ENCODE peak calls at places on chromosomes 3 and 15, in seven cellular contexts. L is stomach, H is prostate gland, F is transverse colon, Q is uterus, P is body of pancreas, G is esophagus squamous epithelium. N is an unnamed sample. For H3K4me1, the result is how much of the 10 kb centered on the place peaks cover.

GRCh38 chr3:127792664-127793292 is 29.5 kb downstream of the MGLL start:
- DNase-seq in P (peak), Q (peak), G (no peak), H (no peak), L (peak), F (peak), N (peak)

GRCh38 chr3:128372707-128373533 is 93.8 kb downstream of the DNAJB8 start:
- DNase-seq in L (no peak), F (no peak), H (no peak), Q (no peak), G (no peak), P (no peak), N (no peak)

GRCh38 chr3:56894912-56895431 is 93.2 kb upstream of the ARHGEF3 start:
- DNase-seq in Q (peak), P (no peak), H (no peak), G (no peak), F (no peak), L (no peak), N (no peak)

GRCh38 chr15:57060799-57061198 is 142.4 kb downstream of the TCF12 start:
- DNase-seq in L (no peak), P (no peak), G (no peak), Q (no peak), H (no peak), F (no peak), N (no peak)

GRCh38 chr15:71128939-71129562 is 13.8 kb downstream of the THSD4 start:
- DNase-seq in P (no peak), F (no peak), H (no peak), L (no peak), Q (no peak), G (no peak), N (no peak)

GRCh38 chr3:42935472-42935871 is 29.5 kb downstream of the ZNF662 start:
- DNase-seq in L (no peak), H (no peak), F (no peak), P (no peak), Q (no peak), G (no peak), N (no peak)

GRCh38 chr3:178671261-178672191 is 135.3 kb downstream of the KCNMB2 start:
- DNase-seq in G (no peak), L (no peak), Q (no peak), F (no peak), P (no peak), H (no peak), N (no peak)

GRCh38 chr15:43911235-43911661 is 84.4 kb downstream of the WDR76 start:
- DNase-seq in P (no peak), G (no peak), H (no peak), Q (no peak), F (no peak), L (no peak), N (no peak)

GRCh38 chr3:55327131-55327920 is 159.8 kb downstream of the WNT5A start:
- DNase-seq in L (no peak), G (no peak), Q (no peak), H (no peak), F (no peak), P (no peak), N (no peak)

GRCh38 chr3:61925721-61926120 is 364.4 kb downstream of the PTPRG start:
- DNase-seq in P (no peak), G (no peak), L (no peak), H (no peak), Q (no peak), F (no peak), N (no peak)

GRCh38 chr15:81049835-81050234 is 49.1 kb downstream of the TLNRD1 start:
- DNase-seq in F (no peak), H (no peak), L (no peak), G (no peak), P (no peak), Q (no peak), N (no peak)

GRCh38 chr3:67897686-67898336 is 243.4 kb upstream of the SUCLG2 start:
- DNase-seq in P (no peak), H (no peak), F (no peak), Q (no peak), G (no peak), L (no peak), N (no peak)

GRCh38 chr3:67896130-67896529 is 241.7 kb upstream of the SUCLG2 start:
- DNase-seq in G (no peak), Q (no peak), P (no peak), F (no peak), H (no peak), L (no peak), N (no peak)

GRCh38 chr3:67901681-67902080 is 247.3 kb upstream of the SUCLG2 start:
- DNase-seq in G (no peak), Q (no peak), P (no peak), H (no peak), L (no peak), F (no peak), N (no peak)

DNA sequence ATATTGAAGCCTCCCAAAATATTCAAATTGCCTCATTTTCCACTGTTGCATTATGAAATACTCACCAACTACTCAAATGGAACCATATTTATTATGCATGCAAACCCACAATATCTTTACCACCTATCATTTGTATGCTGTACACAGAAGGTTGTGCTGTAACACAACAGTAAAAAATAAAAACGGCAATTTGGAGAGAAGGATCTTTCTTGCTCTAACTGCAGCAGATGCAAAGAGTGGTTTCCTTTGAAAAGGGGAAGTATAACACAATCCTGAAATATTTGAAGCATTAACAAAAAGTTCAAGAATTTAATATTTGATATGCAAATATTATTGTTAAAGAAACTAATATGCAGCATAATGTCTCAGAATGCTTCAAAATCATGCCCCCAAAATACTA is 244.5 kb upstream of the SUCLG2 start:
- DNase-seq in Q (no peak), P (no peak), L (no peak), G (no peak), H (no peak), F (no peak), N (no peak)
- H3K4me1 ChIP-seq in Q (under half), P (under half), L (under half), G (under half), H (under half), F (under half), N (under half)

GRCh38 chr3:51974963-51975856 is at the start of gene ABHD14A:
- DNase-seq in G (no peak), F (peak), P (peak), H (peak), Q (peak), L (peak), N (peak)
- TF ChIP-seq POLR2A in G (no peak), F (peak), P (peak), H (peak), Q (peak), L (no peak), N (peak)

GRCh38 chr3:111080357-111080937 is 8.8 kb downstream of the NECTIN3 start:
- DNase-seq in H (no peak), L (no peak), P (no peak), Q (no peak), G (no peak), F (no peak), N (no peak)
- H3K4me1 ChIP-seq in H (under half), L (under half), P (under half), Q (under half), G (under half), F (under half), N (under half)

GRCh38 chr15:76235186-76235826 is 76.0 kb downstream of the ETFA start:
- DNase-seq in Q (no peak), G (no peak), F (no peak), L (no peak), H (no peak), P (no peak), N (no peak)

GRCh38 chr15:76234337-76234889 is 76.9 kb downstream of the ETFA start:
- DNase-seq in L (no peak), Q (no peak), P (no peak), F (no peak), H (no peak), G (no peak), N (no peak)

GRCh38 chr15:76239786-76240185 is 71.5 kb downstream of the ETFA start:
- DNase-seq in G (no peak), Q (no peak), H (no peak), L (no peak), P (no peak), F (no peak), N (no peak)

GRCh38 chr15:76236350-76236749 is 74.9 kb downstream of the ETFA start:
- DNase-seq in G (no peak), L (no peak), Q (no peak), P (no peak), F (no peak), H (no peak), N (no peak)
- TF ChIP-seq POLR2A in G (no peak), L (no peak), Q (no peak), P (no peak), F (no peak), H (no peak), N (no peak)

GRCh38 chr15:78881681-78882080 is 9.0 kb downstream of the MORF4L1 start:
- DNase-seq in H (no peak), P (no peak), Q (no peak), G (no peak), F (no peak), L (no peak), N (no peak)
- H3K4me1 ChIP-seq in H (under half), P (half or more), Q (under half), G (half or more), F (under half), L (half or more), N (half or more)

GRCh38 chr15:74787251-74788041 is 5.6 kb downstream of the CSK start:
- DNase-seq in G (peak), P (peak), F (peak), L (peak), Q (no peak), H (no peak), N (peak)

GRCh38 chr15:74786659-74787165 is 4.8 kb downstream of the CSK start:
- DNase-seq in P (no peak), L (no peak), G (no peak), H (no peak), F (no peak), Q (no peak), N (no peak)

GRCh38 chr15:74788716-74789151 is 6.9 kb downstream of the CSK start:
- DNase-seq in F (peak), P (no peak), H (no peak), Q (no peak), L (no peak), G (no peak), N (no peak)

GRCh38 chr15:74789171-74789627 is 7.3 kb downstream of the CSK start:
- DNase-seq in P (peak), L (peak), F (peak), G (no peak), H (no peak), Q (no peak), N (no peak)

GRCh38 chr15:74788042-74788715 is 6.3 kb downstream of the CSK start:
- DNase-seq in Q (no peak), F (no peak), G (no peak), P (no peak), L (no peak), H (no peak), N (no peak)
- TF ChIP-seq POLR2A in Q (no peak), F (peak), G (no peak), P (peak), L (no peak), H (no peak), N (no peak)

DNA sequence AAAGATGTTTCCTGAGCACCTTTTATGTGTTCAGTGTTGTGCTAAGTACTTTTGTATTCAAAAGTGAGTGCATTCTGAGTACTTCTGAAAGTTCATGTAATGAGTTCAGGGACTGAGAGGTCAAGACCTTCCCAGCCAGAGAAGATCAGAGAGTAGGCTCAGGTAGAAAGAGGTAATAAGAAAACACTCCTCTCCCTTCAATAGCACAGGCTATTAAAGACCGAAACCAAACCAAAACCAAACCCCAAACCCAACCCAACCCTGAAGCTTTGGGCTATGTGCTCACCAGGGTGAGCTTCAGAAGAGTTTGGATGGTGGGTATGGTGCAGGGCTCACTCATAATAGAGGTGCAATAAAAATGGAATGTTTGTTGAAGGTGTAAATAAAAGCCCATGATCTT is 76.7 kb upstream of the FAM3D start:
- DNase-seq in F (no peak), H (no peak), Q (no peak), G (no peak), P (no peak), L (no peak), N (no peak)
- H3K4me1 ChIP-seq in F (under half), H (under half), Q (under half), G (under half), P (under half), L (under half), N (under half)

GRCh38 chr3:149010504-149010951 is 19.2 kb downstream of the GYG1 start:
- DNase-seq in Q (no peak), F (no peak), P (no peak), H (no peak), L (no peak), G (no peak), N (no peak)
- TF ChIP-seq POLR2A in Q (no peak), F (no peak), P (no peak), H (no peak), L (no peak), G (no peak), N (no peak)

GRCh38 chr3:161273589-161274218 is 52.6 kb downstream of the NMD3 start:
- DNase-seq in P (peak), G (no peak), H (peak), Q (no peak), F (no peak), L (no peak), N (no peak)
- H3K4me1 ChIP-seq in P (under half), G (half or more), H (under half), Q (under half), F (under half), L (under half), N (under half)

GRCh38 chr3:47475570-47476329 is at the start of gene SCAP:
- DNase-seq in G (peak), P (peak), F (peak), Q (peak), H (peak), L (peak), N (peak)
- TF ChIP-seq POLR2A in G (no peak), P (peak), F (peak), Q (peak), H (peak), L (no peak), N (peak)

N was measured in adrenal gland.